ENCODE peak calls at places on chromosome 12, in ten cellular contexts. One of them, this sample, is unnamed.

GRCh38 chr12:66848967-66849366 is 170.1 kb upstream of the GRIP1 start:
- DNase-seq in MM.1S: no peak
- DNase-seq in left lung: no peak
- DNase-seq in RWPE1: no peak
- DNase-seq in adrenal gland: no peak
- DNase-seq in transverse colon: no peak
- DNase-seq in mesendoderm: peak
- DNase-seq in A549: no peak
- DNase-seq in body of pancreas: no peak
- DNase-seq in cardiac muscle cell: no peak
- DNase-seq in this sample: no peak

GRCh38 chr12:6942331-6942665 is 1.3 kb upstream of the RNU7-1 start:
- DNase-seq in MM.1S: no peak
- DNase-seq in left lung: peak
- DNase-seq in RWPE1: no peak
- DNase-seq in adrenal gland: no peak
- DNase-seq in transverse colon: no peak
- DNase-seq in mesendoderm: no peak
- DNase-seq in A549: no peak
- DNase-seq in body of pancreas: no peak
- DNase-seq in cardiac muscle cell: no peak
- DNase-seq in this sample: no peak

GRCh38 chr12:43208627-43209026 is 343.4 kb downstream of the ADAMTS20 start:
- DNase-seq in MM.1S: no peak
- DNase-seq in left lung: no peak
- DNase-seq in RWPE1: no peak
- DNase-seq in adrenal gland: no peak
- DNase-seq in transverse colon: no peak
- DNase-seq in mesendoderm: no peak
- DNase-seq in A549: no peak
- DNase-seq in body of pancreas: no peak
- DNase-seq in cardiac muscle cell: no peak
- DNase-seq in this sample: no peak

GRCh38 chr12:7989827-7990491 is 42.6 kb upstream of the FOXJ2 start:
- DNase-seq in MM.1S: no peak
- DNase-seq in left lung: peak
- DNase-seq in RWPE1: no peak
- DNase-seq in adrenal gland: peak
- DNase-seq in transverse colon: peak
- DNase-seq in mesendoderm: peak
- DNase-seq in A549: no peak
- DNase-seq in body of pancreas: peak
- DNase-seq in cardiac muscle cell: no peak
- DNase-seq in this sample: peak

GRCh38 chr12:70982991-70983390 is 62.5 kb upstream of the PTPRR start:
- DNase-seq in MM.1S: no peak
- DNase-seq in left lung: no peak
- DNase-seq in RWPE1: no peak
- DNase-seq in adrenal gland: no peak
- DNase-seq in transverse colon: no peak
- DNase-seq in mesendoderm: peak
- DNase-seq in A549: no peak
- DNase-seq in body of pancreas: no peak
- DNase-seq in cardiac muscle cell: peak
- DNase-seq in this sample: no peak

GRCh38 chr12:50799908-50800307 is 36.0 kb downstream of the ATF1 start:
- DNase-seq in MM.1S: no peak
- DNase-seq in left lung: no peak
- DNase-seq in RWPE1: no peak
- DNase-seq in adrenal gland: no peak
- DNase-seq in transverse colon: no peak
- DNase-seq in mesendoderm: peak
- DNase-seq in A549: peak
- DNase-seq in body of pancreas: no peak
- DNase-seq in cardiac muscle cell: peak
- DNase-seq in this sample: no peak

GRCh38 chr12:94147377-94147990 is 893 bp upstream of the PLXNC1 start:
- DNase-seq in MM.1S: peak
- DNase-seq in left lung: no peak
- DNase-seq in RWPE1: no peak
- DNase-seq in adrenal gland: no peak
- DNase-seq in transverse colon: no peak
- DNase-seq in mesendoderm: no peak
- DNase-seq in A549: no peak
- DNase-seq in body of pancreas: no peak
- DNase-seq in cardiac muscle cell: no peak
- DNase-seq in this sample: no peak

GRCh38 chr12:94621662-94622359 is 28.5 kb downstream of the TMCC3 start:
- DNase-seq in MM.1S: peak
- DNase-seq in left lung: no peak
- DNase-seq in RWPE1: peak
- DNase-seq in adrenal gland: peak
- DNase-seq in transverse colon: peak
- DNase-seq in mesendoderm: no peak
- DNase-seq in A549: no peak
- DNase-seq in body of pancreas: no peak
- DNase-seq in cardiac muscle cell: peak
- DNase-seq in this sample: peak

GRCh38 chr12:82527165-82527780 is 159.4 kb upstream of the TMTC2 start:
- DNase-seq in MM.1S: peak
- DNase-seq in left lung: no peak
- DNase-seq in RWPE1: peak
- DNase-seq in adrenal gland: peak
- DNase-seq in transverse colon: peak
- DNase-seq in mesendoderm: peak
- DNase-seq in A549: peak
- DNase-seq in body of pancreas: peak
- DNase-seq in cardiac muscle cell: peak
- DNase-seq in this sample: no peak

GRCh38 chr12:7695159-7695930 is at the start of gene GDF3:
- DNase-seq in MM.1S: no peak
- DNase-seq in left lung: no peak
- DNase-seq in RWPE1: no peak
- DNase-seq in adrenal gland: peak
- DNase-seq in transverse colon: no peak
- DNase-seq in mesendoderm: peak
- DNase-seq in A549: no peak
- DNase-seq in body of pancreas: peak
- DNase-seq in cardiac muscle cell: peak
- DNase-seq in this sample: no peak

GRCh38 chr12:29889737-29890136 is 106.0 kb upstream of the TMTC1 start:
- DNase-seq in MM.1S: no peak
- DNase-seq in left lung: no peak
- DNase-seq in RWPE1: no peak
- DNase-seq in adrenal gland: peak
- DNase-seq in transverse colon: peak
- DNase-seq in mesendoderm: peak
- DNase-seq in A549: no peak
- DNase-seq in body of pancreas: peak
- DNase-seq in cardiac muscle cell: peak
- DNase-seq in this sample: no peak

GRCh38 chr12:113452458-113452857 is 19.2 kb downstream of the LHX5 start:
- DNase-seq in MM.1S: no peak
- DNase-seq in left lung: no peak
- DNase-seq in RWPE1: no peak
- DNase-seq in adrenal gland: no peak
- DNase-seq in transverse colon: no peak
- DNase-seq in mesendoderm: no peak
- DNase-seq in A549: no peak
- DNase-seq in body of pancreas: no peak
- DNase-seq in cardiac muscle cell: no peak
- DNase-seq in this sample: no peak
- H3K27ac ChIP-seq in MM.1S: no peak
- H3K27ac ChIP-seq in left lung: no peak
- H3K27ac ChIP-seq in RWPE1: no peak
- H3K27ac ChIP-seq in adrenal gland: no peak
- H3K27ac ChIP-seq in transverse colon: no peak
- H3K27ac ChIP-seq in mesendoderm: no peak
- H3K27ac ChIP-seq in A549: no peak
- H3K27ac ChIP-seq in body of pancreas: no peak
- H3K27ac ChIP-seq in cardiac muscle cell: no peak
- H3K27ac ChIP-seq in this sample: no peak

GRCh38 chr12:3273409-3273853 is 196.3 kb downstream of the TSPAN9 start:
- DNase-seq in MM.1S: no peak
- DNase-seq in left lung: no peak
- DNase-seq in RWPE1: peak
- DNase-seq in adrenal gland: no peak
- DNase-seq in transverse colon: no peak
- DNase-seq in mesendoderm: no peak
- DNase-seq in A549: peak
- DNase-seq in body of pancreas: no peak
- DNase-seq in cardiac muscle cell: no peak
- DNase-seq in this sample: no peak
- H3K27ac ChIP-seq in MM.1S: no peak
- H3K27ac ChIP-seq in left lung: no peak
- H3K27ac ChIP-seq in RWPE1: peak
- H3K27ac ChIP-seq in adrenal gland: no peak
- H3K27ac ChIP-seq in transverse colon: no peak
- H3K27ac ChIP-seq in mesendoderm: no peak
- H3K27ac ChIP-seq in A549: no peak
- H3K27ac ChIP-seq in body of pancreas: no peak
- H3K27ac ChIP-seq in cardiac muscle cell: no peak
- H3K27ac ChIP-seq in this sample: no peak

GRCh38 chr12:54546511-54546910 is 2.9 kb upstream of the PDE1B start:
- DNase-seq in MM.1S: no peak
- DNase-seq in left lung: no peak
- DNase-seq in RWPE1: no peak
- DNase-seq in adrenal gland: no peak
- DNase-seq in transverse colon: no peak
- DNase-seq in mesendoderm: no peak
- DNase-seq in A549: no peak
- DNase-seq in body of pancreas: no peak
- DNase-seq in cardiac muscle cell: no peak
- DNase-seq in this sample: no peak

GRCh38 chr12:54544743-54545142 is 4.7 kb upstream of the PDE1B start:
- DNase-seq in MM.1S: no peak
- DNase-seq in left lung: no peak
- DNase-seq in RWPE1: no peak
- DNase-seq in adrenal gland: no peak
- DNase-seq in transverse colon: no peak
- DNase-seq in mesendoderm: no peak
- DNase-seq in A549: no peak
- DNase-seq in body of pancreas: no peak
- DNase-seq in cardiac muscle cell: no peak
- DNase-seq in this sample: no peak

GRCh38 chr12:54555670-54556257 is 6.4 kb downstream of the PDE1B start:
- DNase-seq in MM.1S: no peak
- DNase-seq in left lung: no peak
- DNase-seq in RWPE1: no peak
- DNase-seq in adrenal gland: no peak
- DNase-seq in transverse colon: no peak
- DNase-seq in mesendoderm: no peak
- DNase-seq in A549: no peak
- DNase-seq in body of pancreas: no peak
- DNase-seq in cardiac muscle cell: no peak
- DNase-seq in this sample: no peak

DNA sequence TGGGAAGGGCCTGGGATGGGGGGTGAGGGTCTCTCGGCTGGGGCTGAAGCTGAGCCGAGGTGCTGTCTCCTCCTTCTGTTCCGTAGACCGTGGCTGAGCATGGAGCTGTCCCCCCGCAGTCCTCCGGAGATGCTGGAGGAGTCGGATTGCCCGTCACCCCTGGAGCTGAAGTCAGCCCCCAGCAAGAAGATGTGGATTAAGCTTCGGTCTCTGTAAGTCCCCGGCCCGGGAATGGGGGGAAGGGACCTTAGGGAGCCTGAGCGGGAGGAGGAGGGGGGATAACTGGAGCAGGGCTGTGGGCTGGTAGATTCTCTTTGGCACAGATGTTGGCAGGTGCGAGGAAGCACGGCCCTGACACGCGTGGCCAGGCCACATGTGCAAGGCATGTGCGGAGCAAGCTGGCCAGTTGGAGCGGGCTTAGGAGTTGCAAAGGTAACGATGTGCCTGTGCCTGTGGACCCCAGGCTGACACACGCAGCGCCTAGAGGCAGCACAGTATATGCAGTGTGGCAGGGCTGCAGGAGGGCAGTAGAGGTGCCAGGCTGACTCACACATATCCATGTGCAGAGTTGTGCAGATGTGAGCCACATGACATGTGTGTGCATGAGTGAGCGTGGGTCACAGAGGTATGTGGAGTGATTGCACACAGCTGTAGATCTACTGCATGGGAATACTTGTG is 512 bp downstream of the PDE1B start:
- DNase-seq in MM.1S: no peak
- DNase-seq in left lung: no peak
- DNase-seq in RWPE1: peak
- DNase-seq in adrenal gland: no peak
- DNase-seq in transverse colon: no peak
- DNase-seq in mesendoderm: peak
- DNase-seq in A549: no peak
- DNase-seq in body of pancreas: peak
- DNase-seq in cardiac muscle cell: peak
- DNase-seq in this sample: no peak
- H3K27ac ChIP-seq in MM.1S: no peak
- H3K27ac ChIP-seq in left lung: no peak
- H3K27ac ChIP-seq in RWPE1: no peak
- H3K27ac ChIP-seq in adrenal gland: no peak
- H3K27ac ChIP-seq in transverse colon: peak
- H3K27ac ChIP-seq in mesendoderm: no peak
- H3K27ac ChIP-seq in A549: no peak
- H3K27ac ChIP-seq in body of pancreas: no peak
- H3K27ac ChIP-seq in cardiac muscle cell: no peak
- H3K27ac ChIP-seq in this sample: no peak

DNA sequence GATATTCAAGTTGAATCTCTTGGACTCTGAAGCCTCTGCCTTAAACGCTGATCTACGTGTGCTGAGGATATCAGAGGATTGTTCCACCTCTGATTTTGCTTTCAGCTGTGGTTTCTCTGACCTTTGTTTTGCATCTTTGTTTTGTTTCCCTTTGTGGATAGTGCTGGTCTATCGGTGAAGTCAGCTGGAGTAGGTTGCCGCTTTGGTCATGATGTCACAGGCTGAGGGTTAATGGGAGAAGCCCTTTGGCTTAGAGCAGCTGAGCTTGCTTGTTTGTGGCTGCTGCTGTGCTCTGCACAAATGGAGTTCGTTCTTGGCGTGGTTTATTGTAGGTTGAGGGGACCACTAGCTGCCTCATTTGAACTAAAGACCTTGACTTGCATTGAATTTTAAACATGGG is 284.3 kb upstream of the E2F7 start:
- DNase-seq in MM.1S: no peak
- DNase-seq in left lung: no peak
- DNase-seq in RWPE1: no peak
- DNase-seq in adrenal gland: no peak
- DNase-seq in transverse colon: no peak
- DNase-seq in mesendoderm: no peak
- DNase-seq in A549: no peak
- DNase-seq in body of pancreas: no peak
- DNase-seq in cardiac muscle cell: no peak
- DNase-seq in this sample: no peak
- H3K27ac ChIP-seq in MM.1S: no peak
- H3K27ac ChIP-seq in left lung: no peak
- H3K27ac ChIP-seq in RWPE1: no peak
- H3K27ac ChIP-seq in adrenal gland: no peak
- H3K27ac ChIP-seq in transverse colon: no peak
- H3K27ac ChIP-seq in mesendoderm: no peak
- H3K27ac ChIP-seq in A549: no peak
- H3K27ac ChIP-seq in body of pancreas: no peak
- H3K27ac ChIP-seq in cardiac muscle cell: no peak
- H3K27ac ChIP-seq in this sample: no peak

This sample was measured in CD4-positive, alpha-beta memory T cell.